ENCODE peak calls at places on chromosomes 3 and 15, in four cellular contexts. B is tibial nerve, V is uterus, Q is body of pancreas. L is an unnamed sample.

GRCh38 chr3:16609927-16610580 is 4.8 kb upstream of the DAZL start:
- DNase-seq in B (no peak), V (no peak), Q (no peak), L (no peak)

GRCh38 chr15:98034731-98035130 is 74.2 kb downstream of the ARRDC4 start:
- DNase-seq in B (no peak), V (no peak), Q (no peak), L (no peak)

GRCh38 chr3:147355104-147355854 is 51.1 kb downstream of the ZIC4 start:
- DNase-seq in B (no peak), V (no peak), Q (no peak), L (no peak)

GRCh38 chr15:99430881-99431401 is 134.8 kb upstream of the MEF2A start:
- DNase-seq in B (no peak), V (peak), Q (peak), L (no peak)

GRCh38 chr15:27844018-27844666 is 255.0 kb downstream of the OCA2 start:
- DNase-seq in B (no peak), V (no peak), Q (no peak), L (no peak)

GRCh38 chr3:178967184-178967532 is 104.5 kb downstream of the ZMAT3 start:
- DNase-seq in B (no peak), V (no peak), Q (no peak), L (no peak)

GRCh38 chr3:11335056-11335608 is 62.9 kb downstream of the ATG7 start:
- DNase-seq in B (peak), V (no peak), Q (no peak), L (peak)

GRCh38 chr3:14435175-14436011 is 33.0 kb downstream of the SLC6A6 start:
- DNase-seq in B (no peak), V (no peak), Q (no peak), L (no peak)

GRCh38 chr3:140292154-140292553 is 357.2 kb downstream of the CLSTN2 start:
- DNase-seq in B (no peak), V (no peak), Q (no peak), L (no peak)

GRCh38 chr15:90035095-90035834 is 34.1 kb downstream of the ZNF710 start:
- DNase-seq in B (peak), V (peak), Q (peak), L (no peak)

GRCh38 chr3:33613041-33613440 is 105.0 kb downstream of the CLASP2 start:
- DNase-seq in B (no peak), V (no peak), Q (no peak), L (no peak)

GRCh38 chr15:101047301-101047781 is 128.2 kb downstream of the LRRK1 start:
- DNase-seq in B (no peak), V (peak), Q (no peak), L (no peak)

GRCh38 chr3:55402886-55403605 is 84.1 kb downstream of the WNT5A start:
- DNase-seq in B (no peak), V (no peak), Q (no peak), L (no peak)

GRCh38 chr3:197516517-197516889 is 39.3 kb downstream of the BDH1 start:
- DNase-seq in B (no peak), V (no peak), Q (peak), L (peak)

GRCh38 chr3:103517013-103517412 is 1082.2 kb downstream of the ZPLD1 start:
- DNase-seq in B (no peak), V (no peak), Q (no peak), L (no peak)

GRCh38 chr15:56608140-56608778 is 125.0 kb downstream of the ZNF280D start:
- DNase-seq in B (no peak), V (no peak), Q (no peak), L (no peak)

GRCh38 chr3:133575121-133575520 is 1.6 kb downstream of the CDV3 start:
- DNase-seq in B (no peak), V (no peak), Q (no peak), L (no peak)

GRCh38 chr3:133573054-133573628 is 345 bp upstream of the CDV3 start:
- DNase-seq in B (peak), V (peak), Q (peak), L (peak)

GRCh38 chr3:133573629-133574194 is at the start of gene CDV3:
- DNase-seq in B (peak), V (peak), Q (no peak), L (no peak)

GRCh38 chr3:133576169-133576568 is 2.7 kb downstream of the CDV3 start:
- DNase-seq in B (no peak), V (no peak), Q (no peak), L (no peak)

DNA sequence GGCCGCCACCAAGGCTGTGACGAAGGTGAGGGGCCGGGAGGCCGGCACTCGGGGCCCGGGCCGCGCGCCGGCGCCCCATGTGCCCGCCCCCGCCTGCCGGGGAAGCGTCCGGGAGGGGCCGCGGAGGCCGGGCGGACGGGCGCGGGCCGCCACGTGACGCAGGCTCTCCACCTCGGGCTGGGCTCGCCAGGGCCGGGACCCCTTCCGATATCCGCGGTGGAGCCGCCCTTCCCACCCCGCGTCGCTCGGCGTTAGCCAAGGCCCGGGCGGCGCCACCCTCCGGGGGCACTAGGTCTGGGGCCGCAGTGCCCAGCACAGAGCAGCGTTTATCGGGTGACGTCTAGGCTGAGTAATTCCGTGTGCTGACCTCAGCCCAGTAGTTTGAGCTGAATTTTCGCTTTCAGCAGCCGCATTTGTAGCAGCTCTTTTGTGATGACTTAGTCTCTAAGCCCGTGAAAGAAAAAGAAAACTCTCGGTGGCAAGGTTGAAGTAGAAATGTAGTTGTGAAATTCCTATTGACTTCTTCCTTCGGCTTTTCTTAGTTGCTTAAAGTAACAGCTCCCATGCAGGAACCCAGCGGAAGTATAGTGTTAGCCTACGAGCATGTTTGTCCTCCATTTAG is 885 bp downstream of the CDV3 start:
- DNase-seq in B (peak), V (peak), Q (peak), L (no peak)
- TF ChIP-seq POLR2A in B (no peak), V (peak), Q (peak), L (peak)

DNA sequence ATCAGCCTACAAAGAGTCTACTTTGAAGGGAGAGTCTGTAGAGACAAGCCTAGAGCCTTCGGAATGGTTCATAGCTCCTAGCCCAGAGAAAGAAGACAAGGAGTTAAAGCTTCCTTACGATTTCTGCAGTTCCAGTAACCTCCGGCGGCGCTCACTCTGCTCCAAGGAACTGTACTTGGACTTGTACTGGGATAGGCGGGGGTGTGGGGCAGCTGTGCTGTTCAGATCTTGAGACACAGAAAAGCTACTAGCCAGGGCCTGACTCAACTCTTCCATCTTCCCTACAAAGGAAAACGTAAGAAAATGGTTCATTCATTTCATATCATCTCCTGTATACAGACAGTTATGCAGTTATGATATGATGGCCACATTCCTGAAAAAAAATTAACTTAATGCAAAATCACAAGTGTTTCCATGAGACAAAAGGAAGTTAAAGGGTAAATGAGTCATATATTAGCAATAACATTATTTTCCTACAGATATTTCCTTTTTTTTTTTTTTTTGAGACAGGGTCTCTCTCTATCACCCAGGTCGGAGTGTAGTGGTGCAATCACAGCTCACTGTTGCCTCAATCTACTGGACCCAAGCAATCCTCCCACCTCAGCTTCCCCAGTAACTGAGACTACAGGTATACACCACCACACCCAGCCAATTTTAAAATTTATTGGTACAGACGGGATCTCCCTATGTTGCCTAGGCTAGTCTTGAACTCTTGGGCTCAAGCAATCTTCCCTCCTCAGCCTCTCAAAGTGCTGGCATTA is 4.6 kb downstream of the SNUPN start:
- DNase-seq in B (peak), V (peak), Q (peak), L (peak)
- TF ChIP-seq POLR2A in B (no peak), V (no peak), Q (no peak), L (no peak)

GRCh38 chr15:63071288-63071909 is 28.9 kb downstream of the TPM1 start:
- DNase-seq in B (no peak), V (no peak), Q (no peak), L (no peak)

GRCh38 chr15:63070681-63071129 is 28.2 kb downstream of the TPM1 start:
- DNase-seq in B (no peak), V (no peak), Q (no peak), L (no peak)

GRCh38 chr15:63073497-63074172 is 31.1 kb downstream of the TPM1 start:
- DNase-seq in B (no peak), V (no peak), Q (no peak), L (no peak)

GRCh38 chr15:63072809-63073277 is 30.3 kb downstream of the TPM1 start:
- DNase-seq in B (no peak), V (no peak), Q (no peak), L (no peak)

DNA sequence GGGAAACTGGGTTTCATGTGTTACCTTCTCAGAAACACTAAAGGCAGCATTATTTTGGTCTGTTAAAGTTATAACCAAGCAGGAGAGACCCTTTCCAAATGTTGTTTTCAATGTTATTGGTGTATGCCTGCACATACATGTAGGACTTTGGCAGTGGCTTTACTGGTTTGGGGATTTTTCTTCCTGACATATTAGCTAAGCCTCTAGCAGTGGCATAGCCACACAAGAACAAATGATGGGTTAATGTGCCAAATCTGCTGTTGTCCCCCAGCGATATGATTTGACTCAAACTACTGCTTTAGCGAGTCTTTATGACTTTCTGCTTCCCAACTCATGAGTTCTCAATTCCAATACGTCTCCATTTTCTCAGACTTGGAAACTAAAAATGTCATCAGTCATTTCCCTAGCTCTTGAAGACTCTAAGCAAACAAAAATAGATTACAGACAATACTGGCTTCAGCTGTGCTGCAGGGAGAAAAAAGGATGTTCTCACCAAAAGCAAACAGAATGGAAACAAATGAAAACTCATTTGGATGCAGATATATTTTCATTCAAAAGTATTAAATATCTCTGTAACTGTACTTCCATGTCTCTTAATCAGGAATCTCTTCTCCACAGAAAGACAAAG is 29.6 kb downstream of the TPM1 start:
- DNase-seq in B (no peak), V (no peak), Q (no peak), L (no peak)
- TF ChIP-seq POLR2A in B (no peak), V (no peak), Q (no peak), L (no peak)

DNA sequence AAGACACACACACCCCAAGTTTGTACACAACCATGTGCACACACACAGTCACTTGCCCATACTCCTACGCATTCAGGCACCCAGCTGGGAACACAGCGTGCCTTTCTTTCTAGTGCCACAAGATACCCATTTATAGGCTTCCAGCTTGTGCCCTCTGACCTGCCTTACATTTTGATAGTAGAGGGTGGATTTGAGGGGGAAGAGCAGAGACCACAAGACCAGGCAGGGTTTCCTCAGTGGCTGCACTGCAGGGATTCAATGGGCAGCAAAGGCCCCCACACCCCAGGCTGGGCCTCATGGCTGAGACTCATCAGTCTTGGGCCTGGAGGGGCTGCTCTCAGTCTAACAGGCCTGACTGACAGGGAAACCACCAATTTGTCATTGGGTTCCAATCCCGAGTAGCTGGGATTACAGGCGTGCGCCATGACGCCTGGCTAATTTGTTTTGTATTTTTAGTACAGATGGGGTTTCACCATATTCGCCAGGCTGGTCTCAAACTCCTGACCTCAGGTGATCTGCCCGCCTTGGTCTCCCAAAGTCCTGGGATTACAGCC is 18.8 kb upstream of the ANKDD1A start:
- DNase-seq in B (no peak), V (no peak), Q (no peak), L (no peak)
- TF ChIP-seq POLR2A in B (no peak), V (no peak), Q (no peak), L (no peak)

GRCh38 chr3:152316318-152316717 is 47.6 kb downstream of the MBNL1 start:
- DNase-seq in B (no peak), V (no peak), Q (no peak), L (no peak)
- TF ChIP-seq POLR2A in B (no peak), V (no peak), Q (no peak), L (no peak)

GRCh38 chr3:73815966-73816365 is 191.2 kb upstream of the PDZRN3 start:
- DNase-seq in B (no peak), V (no peak), Q (no peak), L (no peak)
- TF ChIP-seq POLR2A in B (no peak), V (no peak), Q (no peak), L (no peak)

GRCh38 chr3:124748560-124749198 is 18.4 kb downstream of the UMPS start:
- DNase-seq in B (no peak), V (no peak), Q (no peak), L (no peak)
- TF ChIP-seq POLR2A in B (no peak), V (no peak), Q (no peak), L (no peak)

DNA sequence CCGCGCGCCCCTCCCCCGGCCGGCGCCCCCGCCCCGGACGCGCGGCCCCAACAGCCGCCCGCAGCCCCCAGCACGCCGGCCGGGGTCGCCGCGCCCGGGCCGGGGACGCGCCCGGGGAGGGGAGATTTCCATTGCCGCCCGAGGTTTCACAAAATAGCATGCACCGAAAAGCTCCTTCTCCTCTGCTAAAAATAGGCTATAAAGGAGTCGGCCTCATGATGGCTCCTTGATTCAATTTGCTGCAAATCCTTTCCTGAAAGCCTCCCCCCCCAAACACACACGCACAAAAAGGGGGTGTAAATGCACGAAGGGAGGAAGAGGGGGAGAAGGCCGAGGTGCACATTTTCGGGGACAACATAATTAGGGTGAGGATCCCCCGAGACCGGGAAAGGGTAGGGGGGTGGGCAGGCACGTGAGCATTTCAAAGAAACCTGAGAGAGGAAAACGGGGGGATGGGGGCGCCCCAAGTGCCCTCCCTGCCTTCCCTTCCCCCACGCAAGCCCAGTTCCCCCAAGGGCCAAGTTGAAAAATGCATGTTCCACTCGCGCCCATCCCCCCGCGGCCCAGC is 725 bp downstream of the TBL1XR1 start:
- DNase-seq in B (peak), V (peak), Q (peak), L (peak)
- TF ChIP-seq POLR2A in B (no peak), V (no peak), Q (no peak), L (peak)

DNA sequence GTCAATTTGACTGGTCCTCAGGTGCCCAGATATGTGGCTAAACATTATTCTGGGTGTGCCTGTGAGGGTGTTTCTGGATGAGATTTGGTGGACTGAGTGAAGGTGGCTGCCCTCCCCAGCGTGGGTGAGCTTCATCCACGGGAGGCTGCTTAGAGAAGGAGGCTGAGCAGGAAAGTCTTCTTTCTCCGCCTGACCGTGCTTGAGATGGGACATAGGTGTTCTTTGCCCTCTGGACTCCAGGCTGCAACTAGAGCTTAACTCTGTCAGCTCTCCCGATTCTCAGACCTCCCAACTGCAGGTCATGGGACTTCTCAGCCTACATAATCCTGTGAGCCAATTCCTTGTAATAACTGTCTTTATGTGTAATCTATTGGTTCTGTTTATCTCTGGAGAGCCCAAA is 34.0 kb downstream of the RAB7A start:
- DNase-seq in B (no peak), V (no peak), Q (no peak), L (no peak)
- TF ChIP-seq POLR2A in B (no peak), V (no peak), Q (no peak), L (no peak)

DNA sequence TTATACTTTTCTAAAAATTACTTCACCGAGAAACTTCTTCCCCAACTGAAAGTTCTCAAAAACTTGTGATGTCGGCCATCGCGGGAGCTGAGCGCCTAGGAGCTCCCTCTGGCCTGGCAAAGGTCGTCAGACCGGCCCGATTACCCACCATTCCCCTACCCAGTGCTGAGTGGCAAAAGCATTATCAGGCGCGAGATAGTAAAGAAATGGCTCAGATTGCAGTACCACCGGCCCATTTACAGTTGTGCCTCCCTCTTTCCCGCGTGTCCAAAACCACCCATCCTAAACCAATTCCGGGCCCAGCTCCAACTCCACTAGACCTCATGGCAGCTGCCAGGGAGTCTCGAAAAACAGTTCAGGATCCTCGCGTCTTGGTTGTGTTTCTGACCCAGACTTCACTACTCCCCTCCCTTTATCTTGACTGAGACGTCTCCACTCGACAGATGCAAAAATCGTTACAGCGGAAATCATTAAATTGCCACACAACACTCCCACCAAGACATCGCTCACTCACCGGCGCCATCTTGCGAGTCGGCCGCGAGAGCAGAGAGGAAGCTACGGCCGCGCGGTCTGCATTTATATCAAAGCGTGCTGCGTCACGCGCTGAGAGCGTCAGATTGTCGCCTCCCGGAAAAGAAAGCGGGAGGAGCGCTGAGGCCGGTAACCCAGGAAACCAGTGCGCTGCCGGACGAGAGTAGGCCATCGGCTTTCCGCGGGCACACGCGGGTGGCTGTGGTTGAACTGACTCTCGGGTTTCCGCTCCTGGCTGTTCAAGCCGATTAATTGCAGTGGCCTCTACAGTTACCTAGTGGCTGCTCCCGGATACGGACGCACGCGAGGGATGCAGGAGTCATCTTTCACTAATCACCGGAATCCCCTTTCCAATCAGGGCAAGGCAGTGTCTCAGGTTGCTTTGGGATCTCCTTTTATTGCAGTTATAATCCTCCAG is at the start of gene RPL22L1:
- DNase-seq in B (peak), V (peak), Q (peak), L (peak)
- TF ChIP-seq POLR2A in B (peak), V (peak), Q (peak), L (peak)

L was measured in H54.